ENCODE peak calls at places on chromosome 12, in seven cellular contexts. S, C, Q, R, Z, W and X are unnamed samples.

GRCh38 chr12:124613151-124613585 is 45.8 kb upstream of the NCOR2 start:
- DNase-seq in S (no peak), Q (no peak), R (no peak), C (no peak), Z (peak), W (peak), X (no peak)

GRCh38 chr12:124688356-124688992 is 121.1 kb upstream of the NCOR2 start:
- DNase-seq in R (no peak), S (no peak), C (no peak), Q (no peak), Z (no peak), W (no peak), X (no peak)

GRCh38 chr12:69456239-69456638 is 13.9 kb upstream of the FRS2 start:
- DNase-seq in Z (no peak), Q (no peak), S (no peak), R (no peak), W (no peak), C (no peak), X (no peak)

GRCh38 chr12:54352022-54352531 is 12.2 kb downstream of the GPR84 start:
- DNase-seq in W (no peak), Z (peak), Q (no peak), R (peak), S (no peak), C (peak), X (no peak)

GRCh38 chr12:132320767-132321211 is 8.6 kb downstream of the GALNT9 start:
- DNase-seq in W (no peak), Q (no peak), Z (no peak), C (no peak), S (no peak), R (no peak), X (no peak)

GRCh38 chr12:26878661-26879119 is 45.7 kb upstream of the ITPR2 start:
- DNase-seq in W (no peak), C (no peak), S (no peak), R (peak), Z (no peak), Q (no peak), X (no peak)

GRCh38 chr12:104063712-104064030 is 660 bp upstream of the HCFC2 start:
- DNase-seq in Z (no peak), W (no peak), S (no peak), Q (no peak), C (no peak), R (peak), X (no peak)

GRCh38 chr12:10668526-10668925 is 5.3 kb downstream of the STYK1 start:
- DNase-seq in S (no peak), C (no peak), Z (no peak), Q (no peak), W (no peak), R (no peak), X (peak)

GRCh38 chr12:7927470-7927869 is 8.5 kb downstream of the SLC2A3 start:
- DNase-seq in W (no peak), R (no peak), S (no peak), C (no peak), Q (no peak), Z (no peak), X (no peak)

GRCh38 chr12:54127538-54128259 is 61.1 kb downstream of the SMUG1 start:
- DNase-seq in Z (no peak), S (no peak), C (no peak), W (no peak), Q (no peak), R (no peak), X (no peak)

GRCh38 chr12:49959570-49960473 is 1.9 kb upstream of the AQP5 start:
- DNase-seq in Z (no peak), Q (no peak), C (no peak), R (no peak), S (no peak), W (peak), X (no peak)

GRCh38 chr12:14264316-14264715 is 101.2 kb upstream of the ATF7IP start:
- DNase-seq in S (peak), C (no peak), W (peak), R (no peak), Q (no peak), Z (no peak), X (no peak)

GRCh38 chr12:67161322-67161918 is 107.7 kb upstream of the CAND1 start:
- DNase-seq in Z (peak), Q (no peak), R (no peak), W (peak), C (no peak), S (peak), X (no peak)

GRCh38 chr12:128068211-128068610 is 198.8 kb upstream of the TMEM132C start:
- DNase-seq in Z (no peak), R (no peak), C (no peak), S (no peak), Q (no peak), W (no peak), X (no peak)

GRCh38 chr12:68374315-68374982 is 42.3 kb upstream of the MDM1 start:
- DNase-seq in Q (no peak), S (no peak), R (no peak), W (peak), C (no peak), Z (no peak), X (no peak)

GRCh38 chr12:96335270-96335669 is 65.0 kb downstream of the CDK17 start:
- DNase-seq in R (no peak), W (no peak), S (no peak), Q (no peak), C (no peak), Z (no peak), X (no peak)

GRCh38 chr12:67701121-67701520 is 52.6 kb downstream of the DYRK2 start:
- DNase-seq in S (no peak), W (peak), C (no peak), R (no peak), Z (no peak), Q (no peak), X (no peak)

GRCh38 chr12:14833952-14834351 is 9.4 kb downstream of the ART4 start:
- DNase-seq in S (no peak), R (no peak), Q (no peak), W (no peak), C (no peak), Z (no peak), X (no peak)

GRCh38 chr12:116313194-116313910 is 35.9 kb upstream of the MED13L start:
- DNase-seq in C (no peak), W (no peak), R (no peak), Q (no peak), Z (no peak), S (no peak), X (no peak)

GRCh38 chr12:57044856-57045255 is 5.1 kb downstream of the MYO1A start:
- DNase-seq in Z (no peak), W (no peak), Q (no peak), S (no peak), C (no peak), R (no peak), X (no peak)